ENCODE peak calls at places on chromosomes 3 and 15, in five cellular contexts. T is cardiac fibroblast, Y is dorsolateral prefrontal cortex, V is fibroblast of pulmonary artery, W is tibial artery. J is an unnamed sample.

GRCh38 chr3:50825841-50826240 is 151.1 kb downstream of the DOCK3 start:
- DNase-seq in T (no peak), Y (no peak), V (no peak), W (no peak), J (no peak)

GRCh38 chr3:4740397-4741105 is 238.7 kb upstream of the BHLHE40 start:
- DNase-seq in Y (no peak), V (peak), T (peak), W (no peak), J (no peak)

GRCh38 chr3:177729939-177730700 is 532.8 kb upstream of the TBL1XR1 start:
- DNase-seq in V (no peak), Y (no peak), W (peak), T (peak), J (peak)

GRCh38 chr3:142861926-142862325 is 27.0 kb downstream of the PCOLCE2 start:
- DNase-seq in T (no peak), W (no peak), Y (no peak), V (no peak), J (no peak)

GRCh38 chr3:136247436-136247835 is 2.7 kb upstream of the PCCB start:
- DNase-seq in Y (no peak), W (no peak), T (no peak), V (no peak), J (no peak)

GRCh38 chr15:84643838-84644237 is 10.2 kb downstream of the WDR73 start:
- DNase-seq in T (no peak), V (no peak), Y (no peak), W (peak), J (no peak)

GRCh38 chr3:125161607-125162219 is 50.8 kb downstream of the SLC12A8 start:
- DNase-seq in Y (no peak), W (no peak), T (no peak), V (no peak), J (no peak)

GRCh38 chr3:69690-70089 is 126.9 kb upstream of the CHL1 start:
- DNase-seq in T (peak), Y (no peak), W (no peak), V (peak), J (peak)

GRCh38 chr15:38565287-38565670 is 665 bp upstream of the RASGRP1 start:
- DNase-seq in W (no peak), T (no peak), V (no peak), Y (peak), J (no peak)

GRCh38 chr3:23663661-23664186 is 142.0 kb upstream of the UBE2E1 start:
- DNase-seq in T (no peak), W (no peak), Y (no peak), V (peak), J (no peak)

GRCh38 chr3:73383470-73384049 is 241.2 kb downstream of the PDZRN3 start:
- DNase-seq in T (no peak), Y (no peak), W (no peak), V (no peak), J (no peak)

GRCh38 chr15:88878720-88879184 is 16.6 kb downstream of the HAPLN3 start:
- DNase-seq in W (no peak), V (peak), T (peak), Y (no peak), J (peak)

GRCh38 chr3:183148056-183148455 is 14.5 kb downstream of the LAMP3 start:
- DNase-seq in W (no peak), V (peak), Y (no peak), T (peak), J (peak)

GRCh38 chr3:42498034-42498433 is 4.4 kb upstream of the VIPR1 start:
- DNase-seq in V (no peak), T (no peak), Y (no peak), W (no peak), J (no peak)

GRCh38 chr15:91921188-91921820 is 67.8 kb downstream of the SLCO3A1 start:
- DNase-seq in T (peak), Y (no peak), W (no peak), V (peak), J (no peak)

GRCh38 chr15:66023322-66023972 is 154.2 kb downstream of the RAB11A start:
- DNase-seq in T (no peak), V (no peak), W (no peak), Y (peak), J (no peak)

GRCh38 chr15:56307180-56307579 is 58.0 kb upstream of the TEX9 start:
- DNase-seq in Y (no peak), W (no peak), V (no peak), T (no peak), J (no peak)

GRCh38 chr3:100427694-100428093 is 26.4 kb downstream of the LNP1 start:
- DNase-seq in Y (no peak), T (no peak), V (peak), W (no peak), J (peak)

GRCh38 chr3:78724886-78725285 is 1042.9 kb downstream of the ROBO1 start:
- DNase-seq in T (no peak), V (no peak), W (no peak), Y (no peak), J (no peak)

GRCh38 chr3:119492128-119492527 is 6.2 kb upstream of the TIMMDC1 start:
- DNase-seq in T (no peak), Y (no peak), W (no peak), V (peak), J (no peak)

GRCh38 chr3:135197856-135198255 is 402.8 kb downstream of the EPHB1 start:
- DNase-seq in Y (no peak), T (no peak), W (no peak), V (no peak), J (no peak)

GRCh38 chr15:84689858-84690257 is 26.1 kb downstream of the SEC11A start:
- DNase-seq in V (no peak), W (no peak), Y (no peak), T (no peak), J (no peak)

GRCh38 chr15:38853608-38854007 is 289.0 kb upstream of the RASGRP1 start:
- DNase-seq in T (peak), V (peak), W (no peak), Y (no peak), J (peak)

GRCh38 chr3:39125837-39126500 is 18.5 kb downstream of the TTC21A start:
- DNase-seq in W (no peak), V (peak), Y (no peak), T (peak), J (peak)

GRCh38 chr3:135915206-135915605 is 50.3 kb upstream of the PPP2R3A start:
- DNase-seq in T (peak), V (no peak), Y (no peak), W (no peak), J (no peak)

GRCh38 chr3:112811150-112811884 is 35.3 kb downstream of the CD200R1L start:
- DNase-seq in W (no peak), T (peak), Y (no peak), V (peak), J (peak)

GRCh38 chr15:65646486-65646885 is 24.7 kb downstream of the SLC24A1 start:
- DNase-seq in Y (no peak), T (no peak), V (peak), W (no peak), J (peak)

GRCh38 chr3:5891721-5892120 is 704.2 kb downstream of the EDEM1 start:
- DNase-seq in Y (no peak), V (no peak), W (no peak), T (no peak), J (no peak)

GRCh38 chr3:16614033-16615031 is 9.1 kb upstream of the DAZL start:
- DNase-seq in Y (no peak), T (no peak), W (no peak), V (no peak), J (no peak)

GRCh38 chr3:128344046-128344368 is 122.7 kb downstream of the DNAJB8 start:
- DNase-seq in T (no peak), Y (no peak), V (no peak), W (no peak), J (no peak)

GRCh38 chr3:154758109-154758868 is 321.8 kb upstream of the MME start:
- DNase-seq in Y (no peak), T (peak), V (peak), W (no peak), J (peak)

GRCh38 chr3:24507776-24508422 is 13.2 kb upstream of the THRB start:
- DNase-seq in T (peak), Y (no peak), V (no peak), W (no peak), J (no peak)

GRCh38 chr15:77187751-77188464 is 117.0 kb upstream of the TSPAN3 start:
- DNase-seq in T (peak), W (no peak), Y (no peak), V (peak), J (peak)

GRCh38 chr3:106913966-106914365 is 463.3 kb upstream of the CCDC54 start:
- DNase-seq in T (no peak), Y (no peak), W (no peak), V (no peak), J (no peak)

GRCh38 chr15:83207622-83208356 is at the start of gene HDGFL3:
- DNase-seq in W (peak), Y (peak), V (peak), T (peak), J (peak)
- TF ChIP-seq CTCF in W (no peak), Y (no peak), V (no peak), T (no peak), J (peak)

GRCh38 chr15:36887214-36888017 is 212.9 kb downstream of the MEIS2 start:
- DNase-seq in W (no peak), Y (no peak), V (peak), T (no peak), J (peak)
- H3K4me3 ChIP-seq in W (peak), Y (peak), V (peak), T (peak), J (peak)

GRCh38 chr15:92938387-92938786 is 38.3 kb downstream of the CHD2 start:
- DNase-seq in T (no peak), Y (no peak), W (no peak), V (no peak), J (no peak)
- TF ChIP-seq CTCF in T (peak), Y (no peak), W (peak), V (peak), J (peak)

DNA sequence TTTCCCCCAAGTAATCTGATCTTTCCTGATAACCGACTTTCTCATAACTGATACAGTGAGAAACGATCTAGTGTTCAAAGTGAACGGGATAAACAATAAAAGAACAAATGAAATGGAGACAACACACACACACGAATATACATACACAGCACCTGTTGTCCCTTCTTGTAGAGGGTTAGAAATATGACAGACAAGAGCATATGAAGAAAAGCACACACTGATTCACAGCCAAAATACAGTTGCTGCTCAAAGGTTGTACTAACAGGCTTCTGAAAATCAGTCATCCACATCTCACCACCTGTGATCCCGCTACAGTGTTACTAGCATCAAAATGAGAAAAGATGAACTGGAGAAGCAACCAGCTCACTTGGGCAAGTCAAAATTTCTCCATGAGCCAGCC is 166.9 kb downstream of the FMN1 start:
- DNase-seq in V (no peak), W (no peak), T (no peak), Y (no peak), J (no peak)
- H3K4me3 ChIP-seq in V (no peak), W (no peak), T (no peak), Y (no peak), J (no peak)

DNA sequence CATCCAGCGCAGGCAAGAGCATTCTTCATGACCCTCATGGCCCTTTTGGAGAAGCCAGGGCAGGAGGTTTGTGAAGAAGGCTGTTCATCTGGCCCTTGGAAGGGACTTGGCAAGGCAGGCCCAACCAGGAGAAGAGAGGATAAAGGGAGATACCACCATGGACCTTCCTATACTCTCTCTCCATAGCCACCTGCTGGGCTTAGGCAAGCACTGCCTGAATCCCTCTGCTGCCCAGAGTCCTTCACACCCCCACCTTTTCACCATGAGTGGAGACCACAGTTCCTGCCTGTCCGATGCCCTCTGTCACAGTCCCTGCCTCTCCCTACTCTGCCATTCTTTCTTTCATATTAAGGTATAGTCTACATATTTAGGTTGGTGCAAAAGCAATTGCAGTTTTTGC is 10.6 kb upstream of the SFMBT1 start:
- DNase-seq in Y (no peak), V (peak), W (no peak), T (peak), J (peak)
- TF ChIP-seq CTCF in Y (no peak), V (peak), W (no peak), T (peak), J (peak)

DNA sequence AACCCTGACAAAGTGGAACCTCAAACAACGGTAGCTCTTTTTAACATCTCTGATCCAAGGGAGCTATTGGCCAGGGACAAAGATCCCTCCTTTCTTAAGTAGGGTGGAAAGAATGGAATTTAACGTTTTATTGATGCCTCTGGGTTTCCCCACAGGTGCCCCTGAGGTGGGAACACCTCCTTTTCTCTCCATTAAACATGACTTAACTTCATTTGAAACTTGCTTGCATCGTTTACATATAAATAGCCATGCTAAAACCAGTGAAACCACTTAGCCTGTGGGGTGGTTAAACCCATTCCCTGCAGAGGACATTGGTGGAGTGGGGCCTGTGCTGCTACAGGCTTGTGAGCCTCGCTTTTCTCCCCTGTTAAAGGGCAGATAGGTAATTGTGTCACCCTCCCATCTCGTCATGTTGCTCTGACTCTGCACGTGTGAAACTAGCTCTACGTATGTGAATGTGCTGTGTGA is 9.7 kb downstream of the CGNL1 start:
- DNase-seq in W (no peak), V (no peak), Y (no peak), T (no peak), J (no peak)
- H3K4me3 ChIP-seq in W (no peak), V (no peak), Y (no peak), T (no peak), J (no peak)

GRCh38 chr15:99454941-99455795 is 110.6 kb upstream of the MEF2A start:
- DNase-seq in T (peak), Y (peak), V (peak), W (peak), J (peak)
- TF ChIP-seq CTCF in T (no peak), Y (no peak), V (no peak), W (no peak), J (no peak)

DNA sequence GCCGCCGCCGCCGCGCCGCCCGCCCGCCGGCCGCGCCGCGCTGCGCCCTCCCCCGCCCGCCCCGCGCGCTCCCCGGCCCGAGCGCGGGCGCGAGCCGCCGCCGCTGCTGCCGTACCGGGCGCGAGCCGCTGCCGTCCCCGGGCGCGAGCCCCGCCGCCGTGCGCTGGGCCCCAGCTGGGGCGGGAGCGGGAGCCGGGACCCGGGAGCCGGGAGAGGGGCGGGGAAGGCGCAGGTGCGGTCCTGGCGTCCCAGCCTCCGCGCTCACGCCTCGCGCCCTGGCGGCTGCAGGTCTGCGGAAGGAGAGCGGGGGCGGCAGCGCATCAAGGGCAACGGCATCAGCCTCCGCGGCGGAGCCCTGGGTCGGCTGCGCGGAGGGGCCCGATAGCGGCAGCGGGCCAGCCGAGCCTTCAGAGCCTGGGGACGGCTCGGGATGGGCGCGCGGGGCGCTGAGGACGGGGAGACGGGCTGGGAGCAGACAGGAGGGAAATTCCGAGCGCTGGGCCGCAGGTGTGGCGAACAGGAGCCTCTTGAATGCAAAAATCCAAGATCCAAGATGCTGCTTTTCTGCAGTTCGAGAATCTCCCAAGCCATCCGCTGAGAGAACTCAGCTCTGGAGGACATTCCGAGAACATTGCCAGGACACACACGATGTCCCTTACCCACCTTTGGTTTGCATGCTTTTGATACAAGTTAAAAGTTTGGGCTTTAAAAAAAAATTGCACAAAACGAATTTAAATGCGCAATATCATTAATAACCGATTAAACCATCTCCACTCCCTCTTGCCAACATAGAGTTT is 251.1 kb downstream of the TJP1 start:
- DNase-seq in T (peak), V (peak), Y (peak), W (no peak), J (peak)
- H3K4me3 ChIP-seq in T (peak), V (no peak), Y (peak), W (peak), J (no peak)

DNA sequence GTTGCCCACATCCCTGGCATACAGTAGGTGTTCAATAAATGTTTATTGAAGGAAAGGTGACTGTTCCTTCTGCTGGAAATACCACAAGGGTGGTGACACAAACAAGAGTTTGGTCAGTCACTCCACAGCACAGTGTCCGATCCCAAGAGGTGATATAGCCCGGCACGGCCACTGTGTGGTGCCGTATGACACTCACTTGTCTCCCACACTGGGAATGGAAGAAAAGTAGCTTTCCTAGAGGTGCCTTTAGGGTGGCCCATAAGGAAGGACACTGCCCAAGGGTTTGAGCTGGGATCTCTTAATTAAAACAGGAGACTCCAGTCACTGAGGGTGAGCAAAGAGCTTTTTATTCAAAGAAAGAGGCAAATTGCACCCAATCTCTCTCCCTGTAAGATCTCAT is 40.5 kb downstream of the TGM4 start:
- DNase-seq in V (peak), W (no peak), Y (no peak), T (peak), J (no peak)
- TF ChIP-seq CTCF in V (peak), W (no peak), Y (no peak), T (peak), J (peak)

GRCh38 chr3:174581551-174581950 is 277.6 kb upstream of the NAALADL2 start:
- DNase-seq in V (no peak), Y (no peak), W (no peak), T (peak), J (no peak)
- H3K4me3 ChIP-seq in V (no peak), Y (no peak), W (no peak), T (no peak), J (no peak)

J was measured in fibroblast of villous mesenchyme.